ENCODE peak calls at places on chromosome 5, in seven cellular contexts. E, Q, H, K, R, P and V are unnamed samples.

GRCh38 chr5:146662229-146662628 is 146.2 kb upstream of the GPR151 start:
- DNase-seq in E (peak), Q (no peak), H (no peak), K (peak), R (peak), P (no peak), V (no peak)

GRCh38 chr5:3594514-3595101 is 1.0 kb upstream of the IRX1 start:
- DNase-seq in E (peak), Q (no peak), H (no peak), K (no peak), R (no peak), P (no peak), V (no peak)

GRCh38 chr5:170360712-170361501 is 28.3 kb downstream of the KCNMB1 start:
- DNase-seq in E (no peak), Q (no peak), H (no peak), K (no peak), R (no peak), P (no peak), V (no peak)

GRCh38 chr5:157857821-157858526 is 971 bp downstream of the CLINT1 start:
- DNase-seq in E (no peak), Q (no peak), H (no peak), K (peak), R (no peak), P (no peak), V (no peak)

GRCh38 chr5:53934126-53934856 is 373.9 kb downstream of the NDUFS4 start:
- DNase-seq in E (no peak), Q (no peak), H (no peak), K (no peak), R (no peak), P (no peak), V (no peak)

GRCh38 chr5:35129276-35129675 is 81.5 kb upstream of the AGXT2 start:
- DNase-seq in E (no peak), Q (no peak), H (no peak), K (no peak), R (no peak), P (no peak), V (no peak)

GRCh38 chr5:79408028-79408427 is 105.9 kb downstream of the HOMER1 start:
- DNase-seq in E (no peak), Q (no peak), H (no peak), K (no peak), R (no peak), P (no peak), V (no peak)

GRCh38 chr5:174071484-174071883 is 26.0 kb downstream of the NSG2 start:
- DNase-seq in E (no peak), Q (no peak), H (no peak), K (no peak), R (no peak), P (no peak), V (no peak)

GRCh38 chr5:40141418-40141817 is 538.3 kb upstream of the PTGER4 start:
- DNase-seq in E (no peak), Q (no peak), H (no peak), K (no peak), R (no peak), P (no peak), V (no peak)

GRCh38 chr5:151820903-151821302 is 49.1 kb downstream of the G3BP1 start:
- DNase-seq in E (no peak), Q (no peak), H (no peak), K (no peak), R (no peak), P (no peak), V (no peak)

GRCh38 chr5:6829150-6829784 is 116.0 kb downstream of the TENT4A start:
- DNase-seq in E (no peak), Q (no peak), H (no peak), K (no peak), R (no peak), P (no peak), V (no peak)

GRCh38 chr5:25544652-25545249 is 900.0 kb upstream of the CDH10 start:
- DNase-seq in E (peak), Q (peak), H (no peak), K (no peak), R (peak), P (no peak), V (no peak)

GRCh38 chr5:103111458-103111857 is 8.5 kb downstream of the GIN1 start:
- DNase-seq in E (no peak), Q (no peak), H (no peak), K (no peak), R (no peak), P (no peak), V (no peak)

GRCh38 chr5:37615184-37615583 is 224.7 kb downstream of the GDNF start:
- DNase-seq in E (no peak), Q (no peak), H (no peak), K (peak), R (no peak), P (no peak), V (no peak)

GRCh38 chr5:36667826-36668225 is 61.4 kb downstream of the SLC1A3 start:
- DNase-seq in E (no peak), Q (no peak), H (no peak), K (no peak), R (no peak), P (no peak), V (no peak)

GRCh38 chr5:11588803-11589202 is 315.4 kb downstream of the CTNND2 start:
- DNase-seq in E (no peak), Q (no peak), H (no peak), K (no peak), R (no peak), P (no peak), V (no peak)

GRCh38 chr5:142189813-142190212 is 81.2 kb downstream of the NDFIP1 start:
- DNase-seq in E (no peak), Q (no peak), H (no peak), K (no peak), R (no peak), P (no peak), V (no peak)

GRCh38 chr5:140564196-140565023 is at the start of the genes APBB3 and SLC35A4:
- DNase-seq in E (peak), Q (peak), H (peak), K (peak), R (peak), P (peak), V (peak)
- TF ChIP-seq POLR2A in E (peak), Q (no peak), H (peak), K (peak), R (peak), P (peak), V (peak)

GRCh38 chr5:177351392-177352329 is at the start of gene LMAN2:
- DNase-seq in E (peak), Q (peak), H (peak), K (peak), R (peak), P (peak), V (peak)
- TF ChIP-seq POLR2A in E (peak), Q (no peak), H (peak), K (peak), R (peak), P (peak), V (no peak)

DNA sequence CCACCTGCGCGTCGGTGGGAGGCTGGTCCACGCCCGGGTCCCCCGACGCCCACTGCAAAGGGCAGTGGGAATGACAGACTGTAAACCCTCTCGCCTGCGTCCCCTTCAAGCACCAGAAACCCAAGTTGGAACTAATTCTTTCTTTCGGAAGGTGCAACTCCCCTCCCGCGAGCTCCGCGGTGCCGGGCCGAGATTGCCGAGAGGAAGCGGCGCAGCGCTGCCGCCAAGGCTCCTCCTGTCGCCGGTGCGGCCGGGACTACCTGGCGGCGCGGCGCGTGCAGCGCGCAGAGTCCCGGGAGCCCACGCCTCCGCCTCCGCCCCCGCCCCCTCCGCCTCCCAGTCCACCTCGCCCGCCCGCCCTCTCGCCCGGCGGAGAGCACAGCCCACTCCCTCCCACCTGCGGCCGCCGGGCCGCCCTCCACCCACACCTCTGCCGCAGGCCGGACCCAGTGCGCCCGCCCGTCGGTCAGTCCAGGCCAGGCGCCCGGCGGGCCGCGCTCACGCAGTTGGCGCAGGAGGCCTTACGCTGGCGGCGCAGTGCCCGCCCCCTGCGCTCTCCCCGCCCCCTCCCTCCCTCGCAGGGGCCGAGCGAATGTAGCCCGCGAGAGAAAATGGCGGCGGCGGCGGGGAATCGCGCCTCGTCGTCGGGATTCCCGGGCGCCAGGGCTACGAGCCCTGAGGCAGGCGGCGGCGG is at the start of gene MAP3K1:
- DNase-seq in E (peak), Q (peak), H (peak), K (peak), R (no peak), P (peak), V (peak)
- TF ChIP-seq POLR2A in E (peak), Q (no peak), H (no peak), K (no peak), R (peak), P (no peak), V (peak)

GRCh38 chr5:138353550-138353893 is 1.0 kb downstream of the KDM3B start:
- DNase-seq in E (no peak), Q (no peak), H (no peak), K (no peak), R (no peak), P (no peak), V (no peak)
- TF ChIP-seq POLR2A in E (no peak), Q (no peak), H (no peak), K (no peak), R (no peak), P (no peak), V (no peak)

GRCh38 chr5:93621340-93621872 is 38.4 kb downstream of the NR2F1 start:
- DNase-seq in E (peak), Q (peak), H (peak), K (peak), R (no peak), P (peak), V (peak)
- TF ChIP-seq POLR2A in E (no peak), Q (no peak), H (peak), K (no peak), R (no peak), P (no peak), V (no peak)

GRCh38 chr5:1747079-1747802 is 52.4 kb downstream of the MRPL36 start:
- DNase-seq in E (no peak), Q (no peak), H (peak), K (no peak), R (no peak), P (no peak), V (peak)
- TF ChIP-seq POLR2A in E (no peak), Q (no peak), H (no peak), K (no peak), R (no peak), P (no peak), V (no peak)

DNA sequence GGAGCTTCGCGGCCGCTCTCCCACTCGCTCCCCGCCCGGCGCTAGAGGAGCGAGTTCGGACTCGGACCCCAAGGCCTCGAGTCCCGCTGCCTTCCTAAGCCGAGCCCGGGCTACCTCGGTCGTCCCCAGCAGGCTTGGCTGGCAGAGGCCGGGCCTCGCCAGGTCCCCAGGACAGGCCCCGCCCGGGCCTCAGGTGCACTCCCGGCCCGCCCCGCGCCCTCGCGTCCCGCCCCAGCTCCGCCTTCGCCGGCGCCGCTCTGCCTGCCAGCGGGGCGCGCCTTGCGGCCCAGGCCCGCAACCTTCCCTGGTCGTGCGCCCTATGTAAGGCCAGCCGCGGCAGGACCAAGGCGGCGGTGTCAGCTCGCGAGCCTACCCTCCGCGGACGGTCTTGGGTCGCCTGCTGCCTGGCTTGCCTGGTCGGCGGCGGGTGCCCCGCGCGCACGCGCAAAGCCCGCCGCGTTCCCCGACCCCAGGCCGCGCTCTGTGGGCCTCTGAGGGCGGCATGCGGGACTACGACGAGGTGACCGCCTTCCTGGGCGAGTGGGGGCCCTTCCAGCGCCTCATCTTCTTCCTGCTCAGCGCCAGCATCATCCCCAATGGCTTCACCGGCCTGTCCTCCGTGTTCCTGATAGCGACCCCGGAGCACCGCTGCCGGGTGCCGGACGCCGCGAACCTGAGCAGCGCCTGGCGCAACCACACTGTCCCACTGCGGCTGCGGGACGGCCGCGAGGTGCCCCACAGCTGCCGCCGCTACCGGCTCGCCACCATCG is at the start of gene SLC22A5:
- DNase-seq in E (peak), Q (peak), H (peak), K (peak), R (peak), P (peak), V (peak)
- TF ChIP-seq POLR2A in E (peak), Q (no peak), H (peak), K (peak), R (peak), P (peak), V (no peak)